ENCODE peak calls at places on chromosomes 5 and 9, in seven cellular contexts. One of them, this sample, is unnamed.

GRCh38 chr9:127129073-127129717 is 6.8 kb upstream of the ANGPTL2 start:
- DNase-seq in testis: no peak
- DNase-seq in breast epithelium: no peak
- DNase-seq in HCT116: no peak
- DNase-seq in upper lobe of left lung: no peak
- DNase-seq in A549: no peak
- DNase-seq in adrenal gland: no peak
- DNase-seq in this sample: no peak

GRCh38 chr5:137114529-137114928 is 384.6 kb downstream of the SPOCK1 start:
- DNase-seq in testis: no peak
- DNase-seq in breast epithelium: no peak
- DNase-seq in HCT116: no peak
- DNase-seq in upper lobe of left lung: no peak
- DNase-seq in A549: peak; percentile 5
- DNase-seq in adrenal gland: no peak
- DNase-seq in this sample: no peak

GRCh38 chr5:64947031-64947430 is 178.3 kb downstream of the CWC27 start:
- DNase-seq in testis: no peak
- DNase-seq in breast epithelium: no peak
- DNase-seq in HCT116: no peak
- DNase-seq in upper lobe of left lung: no peak
- DNase-seq in A549: no peak
- DNase-seq in adrenal gland: no peak
- DNase-seq in this sample: no peak

GRCh38 chr9:78612089-78612488 is 315.2 kb downstream of the PSAT1 start:
- DNase-seq in testis: no peak
- DNase-seq in breast epithelium: no peak
- DNase-seq in HCT116: no peak
- DNase-seq in upper lobe of left lung: no peak
- DNase-seq in A549: no peak
- DNase-seq in adrenal gland: no peak
- DNase-seq in this sample: no peak

GRCh38 chr9:122191519-122191918 is 31.8 kb downstream of the MORN5 start:
- DNase-seq in testis: no peak
- DNase-seq in breast epithelium: no peak
- DNase-seq in HCT116: no peak
- DNase-seq in upper lobe of left lung: no peak
- DNase-seq in A549: no peak
- DNase-seq in adrenal gland: no peak
- DNase-seq in this sample: no peak

GRCh38 chr9:16484744-16485143 is 385.7 kb downstream of the BNC2 start:
- DNase-seq in testis: no peak
- DNase-seq in breast epithelium: no peak
- DNase-seq in HCT116: no peak
- DNase-seq in upper lobe of left lung: no peak
- DNase-seq in A549: no peak
- DNase-seq in adrenal gland: no peak
- DNase-seq in this sample: no peak

GRCh38 chr5:38719916-38720315 is 125.9 kb upstream of the OSMR start:
- DNase-seq in testis: no peak
- DNase-seq in breast epithelium: no peak
- DNase-seq in HCT116: no peak
- DNase-seq in upper lobe of left lung: no peak
- DNase-seq in A549: no peak
- DNase-seq in adrenal gland: no peak
- DNase-seq in this sample: no peak

GRCh38 chr5:178576591-178577351 is 13.4 kb downstream of the COL23A1 start:
- DNase-seq in testis: no peak
- DNase-seq in breast epithelium: no peak
- DNase-seq in HCT116: no peak
- DNase-seq in upper lobe of left lung: no peak
- DNase-seq in A549: no peak
- DNase-seq in adrenal gland: no peak
- DNase-seq in this sample: no peak

GRCh38 chr5:141413540-141414069 is 818 bp downstream of the PCDHGA10 start:
- DNase-seq in testis: no peak
- DNase-seq in breast epithelium: no peak
- DNase-seq in HCT116: peak; percentile 7
- DNase-seq in upper lobe of left lung: no peak
- DNase-seq in A549: no peak
- DNase-seq in adrenal gland: no peak
- DNase-seq in this sample: no peak

GRCh38 chr9:136120119-136120393 is 1.4 kb upstream of the TMEM250 start:
- DNase-seq in testis: no peak
- DNase-seq in breast epithelium: no peak
- DNase-seq in HCT116: no peak
- DNase-seq in upper lobe of left lung: no peak
- DNase-seq in A549: no peak
- DNase-seq in adrenal gland: no peak
- DNase-seq in this sample: no peak

GRCh38 chr5:169563369-169563768 is 20.2 kb upstream of the SPDL1 start:
- DNase-seq in testis: no peak
- DNase-seq in breast epithelium: no peak
- DNase-seq in HCT116: no peak
- DNase-seq in upper lobe of left lung: no peak
- DNase-seq in A549: no peak
- DNase-seq in adrenal gland: no peak
- DNase-seq in this sample: no peak

GRCh38 chr5:138469540-138470321 is 4.5 kb downstream of the EGR1 start:
- DNase-seq in testis: no peak
- DNase-seq in breast epithelium: no peak
- DNase-seq in HCT116: peak; percentile 88
- DNase-seq in upper lobe of left lung: no peak
- DNase-seq in A549: peak; percentile 35
- DNase-seq in adrenal gland: no peak
- DNase-seq in this sample: no peak

GRCh38 chr5:6829150-6829784 is 116.0 kb downstream of the TENT4A start:
- DNase-seq in testis: no peak
- DNase-seq in breast epithelium: no peak
- DNase-seq in HCT116: no peak
- DNase-seq in upper lobe of left lung: no peak
- DNase-seq in A549: no peak
- DNase-seq in adrenal gland: no peak
- DNase-seq in this sample: no peak

GRCh38 chr9:7613931-7614330 is 185.6 kb downstream of the DMAC1 start:
- DNase-seq in testis: no peak
- DNase-seq in breast epithelium: no peak
- DNase-seq in HCT116: no peak
- DNase-seq in upper lobe of left lung: no peak
- DNase-seq in A549: no peak
- DNase-seq in adrenal gland: no peak
- DNase-seq in this sample: no peak

GRCh38 chr9:137590123-137590468 is 216 bp downstream of the ZMYND19 start:
- DNase-seq in testis: no peak
- DNase-seq in breast epithelium: no peak
- DNase-seq in HCT116: no peak
- DNase-seq in upper lobe of left lung: no peak
- DNase-seq in A549: no peak
- DNase-seq in adrenal gland: no peak
- DNase-seq in this sample: no peak

GRCh38 chr5:43231977-43232376 is 40.0 kb downstream of the NIM1K start:
- DNase-seq in testis: peak; percentile 55
- DNase-seq in breast epithelium: no peak
- DNase-seq in HCT116: peak; percentile 27
- DNase-seq in upper lobe of left lung: peak; percentile 57
- DNase-seq in A549: no peak
- DNase-seq in adrenal gland: no peak
- DNase-seq in this sample: no peak

GRCh38 chr9:104864675-104865104 is 63.3 kb downstream of the ABCA1 start:
- DNase-seq in testis: no peak
- DNase-seq in breast epithelium: no peak
- DNase-seq in HCT116: no peak
- DNase-seq in upper lobe of left lung: no peak
- DNase-seq in A549: no peak
- DNase-seq in adrenal gland: no peak
- DNase-seq in this sample: no peak

GRCh38 chr9:132020845-132021510 is 58.7 kb downstream of the MED27 start:
- DNase-seq in testis: no peak
- DNase-seq in breast epithelium: no peak
- DNase-seq in HCT116: no peak
- DNase-seq in upper lobe of left lung: no peak
- DNase-seq in A549: no peak
- DNase-seq in adrenal gland: no peak
- DNase-seq in this sample: no peak

GRCh38 chr5:102421647-102422046 is 77.2 kb downstream of the SLCO6A1 start:
- DNase-seq in testis: peak; percentile 47
- DNase-seq in breast epithelium: no peak
- DNase-seq in HCT116: peak; percentile 3
- DNase-seq in upper lobe of left lung: no peak
- DNase-seq in A549: no peak
- DNase-seq in adrenal gland: no peak
- DNase-seq in this sample: no peak

GRCh38 chr5:174046558-174046957 is 1.1 kb downstream of the NSG2 start:
- DNase-seq in testis: no peak
- DNase-seq in breast epithelium: no peak
- DNase-seq in HCT116: no peak
- DNase-seq in upper lobe of left lung: no peak
- DNase-seq in A549: no peak
- DNase-seq in adrenal gland: no peak
- DNase-seq in this sample: no peak

GRCh38 chr5:82984786-82985762 is 92.1 kb downstream of the TMEM167A start:
- DNase-seq in testis: no peak
- DNase-seq in breast epithelium: no peak
- DNase-seq in HCT116: no peak
- DNase-seq in upper lobe of left lung: no peak
- DNase-seq in A549: no peak
- DNase-seq in adrenal gland: no peak
- DNase-seq in this sample: no peak

GRCh38 chr5:32170303-32171170 is 3.6 kb downstream of the GOLPH3 start:
- DNase-seq in testis: no peak
- DNase-seq in breast epithelium: no peak
- DNase-seq in HCT116: no peak
- DNase-seq in upper lobe of left lung: no peak
- DNase-seq in A549: no peak
- DNase-seq in adrenal gland: no peak
- DNase-seq in this sample: no peak

GRCh38 chr9:72931437-72931836 is 21.4 kb downstream of the ALDH1A1 start:
- DNase-seq in testis: no peak
- DNase-seq in breast epithelium: no peak
- DNase-seq in HCT116: no peak
- DNase-seq in upper lobe of left lung: no peak
- DNase-seq in A549: no peak
- DNase-seq in adrenal gland: no peak
- DNase-seq in this sample: no peak

GRCh38 chr5:158543539-158544387 is 556.0 kb downstream of the EBF1 start:
- DNase-seq in testis: no peak
- DNase-seq in breast epithelium: no peak
- DNase-seq in HCT116: no peak
- DNase-seq in upper lobe of left lung: no peak
- DNase-seq in A549: no peak
- DNase-seq in adrenal gland: no peak
- DNase-seq in this sample: no peak

GRCh38 chr9:136565075-136565721 is 19.4 kb upstream of the NOTCH1 start:
- DNase-seq in testis: peak; percentile 58
- DNase-seq in breast epithelium: no peak
- DNase-seq in HCT116: no peak
- DNase-seq in upper lobe of left lung: no peak
- DNase-seq in A549: no peak
- DNase-seq in adrenal gland: no peak
- DNase-seq in this sample: no peak

GRCh38 chr5:147448766-147449165 is 61.1 kb downstream of the DPYSL3 start:
- DNase-seq in testis: no peak
- DNase-seq in breast epithelium: no peak
- DNase-seq in HCT116: no peak
- DNase-seq in upper lobe of left lung: no peak
- DNase-seq in A549: no peak
- DNase-seq in adrenal gland: no peak
- DNase-seq in this sample: no peak

GRCh38 chr5:14223372-14223771 is 80.2 kb downstream of the TRIO start:
- DNase-seq in testis: no peak
- DNase-seq in breast epithelium: no peak
- DNase-seq in HCT116: no peak
- DNase-seq in upper lobe of left lung: peak; percentile 41
- DNase-seq in A549: no peak
- DNase-seq in adrenal gland: no peak
- DNase-seq in this sample: no peak
- TF ChIP-seq POLR2A in testis: no peak
- TF ChIP-seq POLR2A in breast epithelium: no peak
- TF ChIP-seq POLR2A in HCT116: no peak
- TF ChIP-seq POLR2A in upper lobe of left lung: no peak
- TF ChIP-seq POLR2A in A549: no peak
- TF ChIP-seq POLR2A in adrenal gland: no peak
- TF ChIP-seq POLR2A in this sample: no peak

GRCh38 chr5:179612577-179613459 is 10.7 kb downstream of the HNRNPH1 start:
- DNase-seq in testis: peak; percentile 14
- DNase-seq in breast epithelium: no peak
- DNase-seq in HCT116: no peak
- DNase-seq in upper lobe of left lung: no peak
- DNase-seq in A549: no peak
- DNase-seq in adrenal gland: no peak
- DNase-seq in this sample: no peak
- TF ChIP-seq POLR2A in testis: no peak
- TF ChIP-seq POLR2A in breast epithelium: no peak
- TF ChIP-seq POLR2A in HCT116: no peak
- TF ChIP-seq POLR2A in upper lobe of left lung: no peak
- TF ChIP-seq POLR2A in A549: no peak
- TF ChIP-seq POLR2A in adrenal gland: no peak
- TF ChIP-seq POLR2A in this sample: no peak

GRCh38 chr9:133277467-133277866 is 2.5 kb upstream of the ABO start:
- DNase-seq in testis: no peak
- DNase-seq in breast epithelium: no peak
- DNase-seq in HCT116: no peak
- DNase-seq in upper lobe of left lung: no peak
- DNase-seq in A549: no peak
- DNase-seq in adrenal gland: no peak
- DNase-seq in this sample: no peak

GRCh38 chr9:133274236-133275104 is 531 bp downstream of the ABO start:
- DNase-seq in testis: no peak
- DNase-seq in breast epithelium: no peak
- DNase-seq in HCT116: no peak
- DNase-seq in upper lobe of left lung: no peak
- DNase-seq in A549: no peak
- DNase-seq in adrenal gland: peak; percentile 54
- DNase-seq in this sample: no peak

GRCh38 chr9:133276923-133277322 is 1.9 kb upstream of the ABO start:
- DNase-seq in testis: no peak
- DNase-seq in breast epithelium: no peak
- DNase-seq in HCT116: no peak
- DNase-seq in upper lobe of left lung: no peak
- DNase-seq in A549: no peak
- DNase-seq in adrenal gland: no peak
- DNase-seq in this sample: no peak

GRCh38 chr9:133275105-133276000 is at the start of gene ABO:
- DNase-seq in testis: peak; percentile 61
- DNase-seq in breast epithelium: no peak
- DNase-seq in HCT116: no peak
- DNase-seq in upper lobe of left lung: peak; percentile 51
- DNase-seq in A549: no peak
- DNase-seq in adrenal gland: peak; percentile 34
- DNase-seq in this sample: no peak

GRCh38 chr9:133276001-133276884 is 1.2 kb upstream of the ABO start:
- DNase-seq in testis: peak; percentile 44
- DNase-seq in breast epithelium: no peak
- DNase-seq in HCT116: no peak
- DNase-seq in upper lobe of left lung: no peak
- DNase-seq in A549: no peak
- DNase-seq in adrenal gland: peak; percentile 19
- DNase-seq in this sample: no peak
- TF ChIP-seq POLR2A in testis: no peak
- TF ChIP-seq POLR2A in breast epithelium: no peak
- TF ChIP-seq POLR2A in HCT116: no peak
- TF ChIP-seq POLR2A in upper lobe of left lung: no peak
- TF ChIP-seq POLR2A in A549: no peak
- TF ChIP-seq POLR2A in adrenal gland: no peak
- TF ChIP-seq POLR2A in this sample: no peak

GRCh38 chr9:19122490-19123042 is 4.7 kb downstream of the PLIN2 start:
- DNase-seq in testis: no peak
- DNase-seq in breast epithelium: no peak
- DNase-seq in HCT116: no peak
- DNase-seq in upper lobe of left lung: no peak
- DNase-seq in A549: no peak
- DNase-seq in adrenal gland: no peak
- DNase-seq in this sample: no peak
- TF ChIP-seq POLR2A in testis: no peak
- TF ChIP-seq POLR2A in breast epithelium: peak; percentile 8
- TF ChIP-seq POLR2A in HCT116: no peak
- TF ChIP-seq POLR2A in upper lobe of left lung: no peak
- TF ChIP-seq POLR2A in A549: no peak
- TF ChIP-seq POLR2A in adrenal gland: no peak
- TF ChIP-seq POLR2A in this sample: no peak